ENCODE peak calls at places on chromosomes 7 and 10, in six cellular contexts. N is hepatocyte, E is IMR-90, C is A673, R is psoas muscle, I is prostate gland. D is an unnamed sample.

GRCh38 chr10:850093-850492 is 81.4 kb downstream of the LARP4B start:
- DNase-seq in N (no peak), E (no peak), C (no peak), R (no peak), I (no peak), D (no peak)

GRCh38 chr7:22660293-22660692 is 66.7 kb upstream of the IL6 start:
- DNase-seq in N (no peak), E (no peak), C (no peak), R (no peak), I (no peak), D (no peak)

GRCh38 chr7:108419961-108420360 is 36.3 kb downstream of the NRCAM start:
- DNase-seq in N (no peak), E (no peak), C (no peak), R (no peak), I (no peak), D (peak; percentile 27)

GRCh38 chr10:96746503-96746902 is 26.2 kb upstream of the PIK3AP1 start:
- DNase-seq in N (no peak), E (peak; percentile 6), C (no peak), R (no peak), I (no peak), D (peak; percentile 51)

GRCh38 chr7:145718129-145718528 is 398.5 kb upstream of the CNTNAP2 start:
- DNase-seq in N (no peak), E (no peak), C (no peak), R (no peak), I (no peak), D (no peak)

GRCh38 chr7:140661124-140661523 is 11.6 kb upstream of the ADCK2 start:
- DNase-seq in N (no peak), E (peak; percentile 31), C (no peak), R (no peak), I (no peak), D (peak; percentile 34)

GRCh38 chr7:100380180-100380579 is 6.9 kb downstream of the PILRA start:
- DNase-seq in N (no peak), E (no peak), C (no peak), R (no peak), I (no peak), D (no peak)

GRCh38 chr10:35834916-35835499 is 192.9 kb upstream of the FZD8 start:
- DNase-seq in N (no peak), E (no peak), C (no peak), R (no peak), I (no peak), D (no peak)

GRCh38 chr10:132697568-132698200 is 88.3 kb downstream of the NKX6-2 start:
- DNase-seq in N (no peak), E (peak; percentile 6), C (no peak), R (peak; percentile 24), I (no peak), D (no peak)

GRCh38 chr10:71598673-71599072 is 120.9 kb downstream of the C10orf105 start:
- DNase-seq in N (peak; percentile 57), E (no peak), C (peak; percentile 36), R (peak; percentile 94), I (peak; percentile 74), D (peak; percentile 89)

GRCh38 chr10:59903871-59904270 is 2.5 kb downstream of the CCDC6 start:
- DNase-seq in N (no peak), E (peak; percentile 22), C (no peak), R (no peak), I (no peak), D (peak; percentile 41)

GRCh38 chr10:95454356-95454755 is 106.8 kb downstream of the SORBS1 start:
- DNase-seq in N (no peak), E (no peak), C (no peak), R (no peak), I (no peak), D (no peak)

GRCh38 chr7:135001390-135002165 is 15.3 kb downstream of the AGBL3 start:
- DNase-seq in N (no peak), E (no peak), C (no peak), R (no peak), I (no peak), D (peak; percentile 54)

GRCh38 chr10:37146443-37146842 is 21.0 kb downstream of the ANKRD30A start:
- DNase-seq in N (no peak), E (no peak), C (no peak), R (no peak), I (no peak), D (no peak)

GRCh38 chr10:11192304-11193018 is 174.8 kb downstream of the CELF2 start:
- DNase-seq in N (no peak), E (no peak), C (no peak), R (no peak), I (no peak), D (no peak)

GRCh38 chr7:93799750-93800357 is 90.7 kb downstream of the TFPI2 start:
- DNase-seq in N (peak; percentile 18), E (peak; percentile 23), C (peak; percentile 28), R (no peak), I (no peak), D (peak; percentile 57)

GRCh38 chr7:156219307-156220077 is 407.2 kb upstream of the SHH start:
- DNase-seq in N (no peak), E (no peak), C (no peak), R (no peak), I (no peak), D (no peak)

GRCh38 chr10:79053481-79054202 is 15.1 kb upstream of the ZMIZ1 start:
- DNase-seq in N (no peak), E (no peak), C (no peak), R (peak; percentile 23), I (no peak), D (no peak)

GRCh38 chr10:15775513-15775912 is 55.8 kb upstream of the ITGA8 start:
- DNase-seq in N (no peak), E (peak; percentile 92), C (peak; percentile 39), R (no peak), I (no peak), D (peak; percentile 83)

GRCh38 chr7:33157311-33157710 is 27.9 kb downstream of the BBS9 start:
- DNase-seq in N (no peak), E (peak; percentile 6), C (peak; percentile 2), R (no peak), I (no peak), D (peak; percentile 76)

GRCh38 chr7:117995850-117996650 is 122.8 kb upstream of the CTTNBP2 start:
- DNase-seq in N (no peak), E (peak; percentile 5), C (no peak), R (no peak), I (no peak), D (peak; percentile 54)

GRCh38 chr7:27110977-27111752 is 8.7 kb upstream of the HOXA2 start:
- DNase-seq in N (no peak), E (peak; percentile 92), C (no peak), R (peak; percentile 77), I (no peak), D (no peak)
- TF ChIP-seq CTCF in N (no peak), E (no peak), C (no peak), R (no peak), I (no peak), D (no peak)

GRCh38 chr10:117134084-117135025 is 3.7 kb downstream of the VAX1 start:
- DNase-seq in N (peak; percentile 53), E (no peak), C (peak; percentile 98), R (no peak), I (no peak), D (no peak)
- H3K4me3 ChIP-seq in N (no peak overlapping the region), E (no peak overlapping the region), C (peak overlapping the region; percentile 97), R (no peak overlapping the region), I (no peak overlapping the region), D (no peak overlapping the region)

GRCh38 chr10:69663548-69663947 is 33.5 kb downstream of the FAM241B start:
- DNase-seq in N (no peak), E (no peak), C (no peak), R (no peak), I (no peak), D (no peak)
- TF ChIP-seq CTCF in N (no peak), E (no peak), C (no peak), R (no peak), I (no peak), D (no peak)

DNA sequence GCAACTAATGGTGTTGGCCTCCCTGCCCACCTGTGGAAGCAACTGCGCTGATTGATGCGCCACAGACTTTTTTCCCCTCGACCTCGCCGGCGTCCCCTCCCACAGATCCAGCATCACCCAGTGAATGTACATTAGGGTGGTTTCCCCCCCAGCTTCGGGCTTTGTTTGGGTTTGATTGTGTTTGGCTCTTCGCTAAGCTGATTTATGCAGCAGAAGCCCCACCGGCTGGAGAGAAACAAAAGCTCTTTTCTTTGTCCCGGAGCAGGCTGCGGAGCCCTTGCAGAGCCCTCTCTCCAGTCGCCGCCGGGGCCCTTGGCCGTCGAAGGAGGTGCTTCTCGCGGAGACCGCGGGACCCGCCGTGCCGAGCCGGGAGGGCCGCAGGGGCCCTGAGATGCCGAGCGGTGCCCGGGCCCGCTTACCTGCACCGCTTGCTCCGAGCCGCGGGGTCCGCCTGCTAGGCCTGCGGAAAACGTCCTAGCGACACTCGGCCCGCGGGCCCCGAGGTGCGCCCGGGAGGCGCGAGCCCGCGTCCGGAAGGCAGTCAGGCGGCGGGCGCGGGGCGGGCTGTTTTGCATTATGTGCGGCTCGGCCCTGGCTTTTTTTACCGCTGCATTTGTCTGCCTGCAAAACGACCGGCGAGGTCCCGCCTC is 656 bp downstream of the ITGB8 start:
- DNase-seq in N (peak; percentile 64), E (peak; percentile 18), C (peak; percentile 51), R (peak; percentile 57), I (peak; percentile 39), D (peak; percentile 42)
- H3K4me3 ChIP-seq in N (peak overlapping the region; percentile 86), E (peak overlapping the region; percentile 51), C (peak overlapping the region; percentile 61), R (peak overlapping the region; percentile 70), I (peak overlapping the region; percentile 72), D (peak overlapping the region; percentile 71)

GRCh38 chr10:18303851-18304800 is 163.9 kb downstream of the CACNB2 start:
- DNase-seq in N (no peak), E (no peak), C (peak; percentile 33), R (no peak), I (no peak), D (no peak)
- TF ChIP-seq CTCF in N (no peak), E (no peak), C (no peak), R (no peak), I (no peak), D (no peak)

GRCh38 chr10:101094113-101094512 is 32.3 kb downstream of the KAZALD1 start:
- DNase-seq in N (no peak), E (no peak), C (no peak), R (no peak), I (no peak), D (no peak)

GRCh38 chr10:101096378-101096777 is 34.6 kb downstream of the KAZALD1 start:
- DNase-seq in N (no peak), E (no peak), C (no peak), R (no peak), I (no peak), D (no peak)

GRCh38 chr10:101097881-101098280 is 33.2 kb upstream of the TLX1 start:
- DNase-seq in N (no peak), E (no peak), C (no peak), R (no peak), I (no peak), D (no peak)

GRCh38 chr10:101092742-101093386 is 31.1 kb downstream of the KAZALD1 start:
- DNase-seq in N (no peak), E (no peak), C (no peak), R (no peak), I (no peak), D (no peak)

GRCh38 chr10:101095550-101096213 is 33.9 kb downstream of the KAZALD1 start:
- DNase-seq in N (peak; percentile 82), E (peak; percentile 44), C (peak; percentile 82), R (peak; percentile 77), I (peak; percentile 64), D (peak; percentile 68)
- H3K4me3 ChIP-seq in N (no peak overlapping the region), E (no peak overlapping the region), C (no peak overlapping the region), R (no peak overlapping the region), I (no peak overlapping the region), D (no peak overlapping the region)

GRCh38 chr10:76971565-76972170 is 665.9 kb downstream of the KCNMA1 start:
- DNase-seq in N (no peak), E (no peak), C (no peak), R (no peak), I (no peak), D (no peak)
- TF ChIP-seq CTCF in N (no peak), E (no peak), C (no peak), R (no peak), I (no peak), D (no peak)

D was measured in choroid plexus epithelial cell.